ENCODE peak calls at places on chromosomes 6 and 20, in five cellular contexts. V is lower lobe of right lung; T is CD8-positive, alpha-beta T cell; C is mammary epithelial cell; A is IMR-90. J is an unnamed sample. For H3K4me1, the result is how much of the 10 kb centered on the place peaks cover.

GRCh38 chr6:30075094-30075986 is at the start of gene RNF39:
- DNase-seq in V (peak), T (no peak), C (peak), A (no peak), J (no peak)

GRCh38 chr6:149929422-149929821 is 6.5 kb upstream of the RAET1G start:
- DNase-seq in V (no peak), T (no peak), C (no peak), A (no peak), J (peak)

GRCh38 chr6:43924222-43924702 is 154.3 kb downstream of the VEGFA start:
- DNase-seq in V (peak), T (peak), C (peak), A (peak), J (no peak)

GRCh38 chr20:53574259-53574789 is 19.3 kb downstream of the ZNF217 start:
- DNase-seq in V (no peak), T (no peak), C (no peak), A (no peak), J (no peak)

GRCh38 chr6:167013946-167014345 is 14.7 kb downstream of the CEP43 start:
- DNase-seq in V (no peak), T (no peak), C (no peak), A (no peak), J (no peak)

GRCh38 chr6:42547407-42548329 is 16.2 kb upstream of the UBR2 start:
- DNase-seq in V (peak), T (peak), C (peak), A (peak), J (peak)

GRCh38 chr6:20223119-20223518 is 10.8 kb upstream of the MBOAT1 start:
- DNase-seq in V (no peak), T (no peak), C (no peak), A (no peak), J (no peak)

GRCh38 chr6:50555982-50556381 is 157.3 kb upstream of the TFAP2D start:
- DNase-seq in V (no peak), T (no peak), C (no peak), A (no peak), J (no peak)

GRCh38 chr6:136669299-136669699 is 119.1 kb upstream of the MAP7 start:
- DNase-seq in V (no peak), T (no peak), C (peak), A (peak), J (peak)

GRCh38 chr6:25727028-25727427 is 27.5 kb upstream of the SLC17A4 start:
- DNase-seq in V (no peak), T (no peak), C (no peak), A (no peak), J (no peak)

GRCh38 chr6:161948462-161948861 is 674.6 kb upstream of the AGPAT4 start:
- DNase-seq in V (no peak), T (no peak), C (no peak), A (no peak), J (no peak)

GRCh38 chr6:49733680-49734079 is 10.5 kb downstream of the CRISP3 start:
- DNase-seq in V (no peak), T (no peak), C (no peak), A (no peak), J (no peak)

GRCh38 chr6:27031302-27031701 is 216.2 kb upstream of the PRSS16 start:
- DNase-seq in V (no peak), T (no peak), C (peak), A (peak), J (no peak)

DNA sequence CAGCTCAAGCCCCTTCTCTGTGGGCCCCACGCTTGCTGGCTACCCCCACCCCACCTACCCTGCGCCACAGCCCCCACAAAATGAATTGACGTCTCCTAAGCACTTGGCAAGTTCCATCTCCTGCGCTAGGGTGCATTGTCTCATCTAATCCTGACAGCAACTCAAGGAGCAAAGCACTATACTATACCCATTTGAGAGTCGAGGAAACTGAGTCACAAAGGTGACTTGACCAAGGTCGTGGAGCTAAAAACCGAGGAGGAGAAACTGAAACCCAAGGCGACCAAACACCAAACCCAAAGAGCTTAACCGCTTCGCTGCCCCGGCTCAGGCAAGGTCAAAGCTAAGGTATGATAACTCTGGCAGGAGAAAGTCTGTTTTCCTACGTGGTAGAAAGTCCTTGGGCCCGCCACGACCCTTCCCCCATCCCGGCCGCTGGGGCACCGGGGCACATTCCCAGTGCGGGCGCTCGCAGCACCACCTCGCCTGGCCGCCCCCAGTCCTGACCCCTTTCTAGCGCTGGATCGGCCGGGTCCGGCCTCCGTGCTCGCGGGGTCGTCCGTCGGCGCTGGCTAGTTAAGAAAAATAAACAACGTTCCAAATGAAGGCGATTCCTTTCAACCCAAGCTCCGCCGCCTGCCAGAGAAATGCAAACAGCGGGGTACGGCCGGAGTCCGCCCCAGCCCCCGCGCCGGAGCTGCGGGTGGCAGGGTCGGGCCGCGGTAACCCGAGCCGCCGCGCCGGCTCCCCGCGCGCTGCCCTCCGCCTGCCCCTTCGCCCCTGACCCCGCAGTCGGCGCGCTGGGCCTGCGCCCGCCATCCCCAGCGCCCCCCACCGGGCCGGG is 37.3 kb downstream of the NCR2 start:
- DNase-seq in V (no peak), T (no peak), C (no peak), A (no peak), J (no peak)
- H3K4me3 ChIP-seq in V (peak), T (peak), C (no peak), A (no peak), J (no peak)

GRCh38 chr20:16641511-16641910 is 68.3 kb upstream of the KIF16B start:
- DNase-seq in V (no peak), T (no peak), C (no peak), A (no peak), J (no peak)
- H3K4me1 ChIP-seq in V (under half), T (under half), C (under half), A (under half), J (under half)

GRCh38 chr6:17233531-17233930 is 47.6 kb upstream of the RBM24 start:
- DNase-seq in V (no peak), T (no peak), C (peak), A (peak), J (no peak)
- H3K27ac ChIP-seq in V (no peak), T (no peak), C (no peak), A (no peak), J (no peak)

DNA sequence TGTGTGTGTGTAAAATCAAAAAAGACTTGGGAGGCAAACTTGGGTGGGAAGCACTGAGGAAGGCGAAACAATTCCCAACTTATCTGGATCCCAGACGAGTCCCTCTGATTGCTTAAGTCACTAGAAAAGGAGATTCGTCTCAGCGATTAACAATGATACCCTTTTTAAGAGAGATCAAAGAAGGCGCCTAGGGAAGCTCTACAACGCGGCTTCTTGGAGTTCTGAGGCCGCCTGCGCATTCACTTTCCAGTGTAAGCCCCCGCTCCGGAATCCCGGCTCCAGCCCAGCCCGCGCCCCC is 8.7 kb upstream of the TBX18 start:
- DNase-seq in V (no peak), T (no peak), C (no peak), A (no peak), J (no peak)
- H3K4me3 ChIP-seq in V (peak), T (no peak), C (no peak), A (no peak), J (peak)

GRCh38 chr20:4162766-4163165 is 147.4 kb upstream of the RNF24 start:
- DNase-seq in V (peak), T (no peak), C (no peak), A (no peak), J (no peak)
- H3K4me1 ChIP-seq in V (under half), T (under half), C (under half), A (under half), J (under half)

DNA sequence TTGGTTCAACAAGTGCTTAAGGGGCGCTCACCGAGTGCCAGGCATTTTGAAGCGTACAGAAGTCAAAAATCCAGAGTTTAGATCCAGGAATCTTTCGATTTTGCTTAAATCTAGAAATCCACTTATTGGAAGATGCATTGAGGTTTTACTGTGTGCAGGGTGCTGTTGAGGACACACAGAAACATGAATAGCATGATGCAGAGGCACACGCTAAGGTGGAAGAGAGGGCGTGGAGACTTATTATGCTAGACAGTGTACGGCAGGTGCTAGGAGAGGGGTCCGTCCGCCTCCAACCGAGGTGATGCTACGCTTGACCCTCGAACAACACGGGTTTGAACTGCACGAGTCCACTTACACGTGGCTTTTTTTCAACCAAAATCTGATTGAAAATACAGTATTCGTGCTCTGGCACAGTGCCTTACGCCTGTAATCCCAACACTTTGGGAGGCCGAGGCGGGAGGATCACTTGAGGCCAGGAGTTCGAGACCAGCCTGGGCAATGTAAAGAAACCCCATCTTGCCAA is 1.0 kb upstream of the KIF13A start:
- DNase-seq in V (no peak), T (no peak), C (no peak), A (no peak), J (no peak)
- H3K27ac ChIP-seq in V (peak), T (no peak), C (peak), A (peak), J (peak)

GRCh38 chr6:7041511-7042026 is 66.2 kb upstream of the RREB1 start:
- DNase-seq in V (no peak), T (no peak), C (no peak), A (no peak), J (no peak)
- H3K4me3 ChIP-seq in V (no peak), T (no peak), C (no peak), A (no peak), J (no peak)

GRCh38 chr6:53281518-53282215 is 67.1 kb downstream of the ELOVL5 start:
- DNase-seq in V (no peak), T (no peak), C (no peak), A (no peak), J (no peak)
- H3K4me1 ChIP-seq in V (under half), T (under half), C (under half), A (under half), J (under half)

J was measured in SJCRH30.